ENCODE peak calls at places on chromosomes 16 and 17, in six cellular contexts. G, H, X, F, E and B are unnamed samples.

GRCh38 chr17:7132511-7133094 is 18.0 kb upstream of the ASGR2 start:
- DNase-seq in E (no peak), H (no peak), F (no peak), X (no peak), G (peak), B (no peak)

GRCh38 chr17:75081611-75082540 is 5.9 kb upstream of the SLC16A5 start:
- DNase-seq in G (no peak), E (no peak), F (no peak), H (no peak), X (no peak), B (no peak)

GRCh38 chr17:60627113-60627512 is 27.1 kb downstream of the PPM1D start:
- DNase-seq in F (no peak), H (no peak), E (no peak), X (no peak), G (no peak), B (no peak)

GRCh38 chr16:85523602-85524364 is 89.3 kb upstream of the GSE1 start:
- DNase-seq in X (peak), F (peak), H (peak), G (no peak), E (no peak), B (peak)

GRCh38 chr17:50603340-50603739 is 31.3 kb upstream of the ABCC3 start:
- DNase-seq in F (no peak), X (peak), H (no peak), G (peak), E (no peak), B (no peak)

GRCh38 chr17:385195-385835 is 32.7 kb upstream of the RPH3AL start:
- DNase-seq in H (no peak), X (no peak), G (no peak), E (no peak), F (peak), B (peak)

GRCh38 chr17:31674717-31675349 is 184.2 kb downstream of the COPRS start:
- DNase-seq in G (no peak), H (peak), X (no peak), F (no peak), E (no peak), B (no peak)

GRCh38 chr17:62101090-62101489 is 36.0 kb upstream of the MED13 start:
- DNase-seq in F (no peak), H (no peak), E (no peak), G (no peak), X (no peak), B (no peak)

GRCh38 chr16:79310734-79311133 is 289.8 kb downstream of the MAF start:
- DNase-seq in H (no peak), E (no peak), G (no peak), F (no peak), X (no peak), B (no peak)

GRCh38 chr17:28405632-28406477 is at the start of gene SLC46A1:
- DNase-seq in X (peak), H (peak), F (peak), G (peak), E (peak), B (peak)

GRCh38 chr17:77457572-77458201 is 316.9 kb downstream of the SEC14L1 start:
- DNase-seq in G (peak), X (no peak), E (no peak), F (no peak), H (no peak), B (no peak)

GRCh38 chr16:4414187-4414909 is 2.0 kb downstream of the CORO7 start:
- DNase-seq in G (peak), X (no peak), E (no peak), H (no peak), F (no peak), B (peak)

GRCh38 chr16:66551362-66551761 is 1.0 kb upstream of the CKLF start:
- DNase-seq in H (no peak), X (peak), G (peak), E (peak), F (no peak), B (peak)

GRCh38 chr17:76612465-76612864 is 26.8 kb upstream of the ST6GALNAC2 start:
- DNase-seq in G (no peak), H (no peak), E (no peak), X (no peak), F (no peak), B (no peak)

GRCh38 chr16:57802635-57803412 is 533 bp upstream of the KIFC3 start:
- DNase-seq in E (peak), X (no peak), H (peak), G (no peak), F (no peak), B (no peak)

GRCh38 chr16:49189286-49189685 is 92.4 kb downstream of the CBLN1 start:
- DNase-seq in G (no peak), E (no peak), X (peak), F (no peak), H (no peak), B (no peak)

GRCh38 chr16:87956169-87956770 is 5.0 kb downstream of the BANP start:
- DNase-seq in G (peak), F (peak), X (no peak), H (peak), E (peak), B (peak)

GRCh38 chr17:81400154-81400938 is 5.1 kb downstream of the BAHCC1 start:
- DNase-seq in H (peak), F (no peak), X (no peak), E (peak), G (no peak), B (no peak)

GRCh38 chr17:4533522-4534502 is 21.4 kb downstream of the MYBBP1A start:
- DNase-seq in F (no peak), E (peak), X (no peak), G (peak), H (no peak), B (no peak)